ENCODE peak calls at places on chromosomes 1 and 21, in six cellular contexts. R is GM23338, X is body of pancreas, K is psoas muscle, O is adrenal gland, V is ovary. L is an unnamed sample. For H3K4me1, the result is how much of the 10 kb centered on the place peaks cover.

GRCh38 chr1:36134031-36134430 is 9.0 kb upstream of the COL8A2 start:
- DNase-seq in K (no peak), O (no peak), R (no peak), X (no peak), V (no peak), L (no peak)

GRCh38 chr1:50279622-50280320 is 143.5 kb downstream of the DMRTA2 start:
- DNase-seq in K (no peak), R (peak), O (no peak), X (no peak), V (no peak), L (peak)

GRCh38 chr1:151621351-151621750 is 9.5 kb downstream of the SNX27 start:
- DNase-seq in V (no peak), O (no peak), X (no peak), K (no peak), R (no peak), L (no peak)

GRCh38 chr1:54810144-54810942 is 9.2 kb upstream of the TTC22 start:
- DNase-seq in R (peak), K (peak), X (peak), O (peak), V (peak), L (no peak)

GRCh38 chr1:30462826-30463425 is 260.5 kb downstream of the MATN1 start:
- DNase-seq in O (no peak), K (no peak), R (no peak), V (peak), X (no peak), L (no peak)

GRCh38 chr1:171913385-171913784 is 72.1 kb downstream of the DNM3 start:
- DNase-seq in V (no peak), O (peak), X (peak), R (no peak), K (no peak), L (no peak)

GRCh38 chr1:150972417-150972940 is 2.2 kb downstream of the CERS2 start:
- DNase-seq in O (peak), V (no peak), X (peak), R (no peak), K (no peak), L (no peak)

GRCh38 chr1:39729030-39729429 is 9.7 kb upstream of the PPIE start:
- DNase-seq in K (no peak), O (no peak), R (no peak), V (no peak), X (no peak), L (no peak)

GRCh38 chr1:61518670-61519400 is 206.1 kb downstream of the TM2D1 start:
- DNase-seq in X (no peak), K (no peak), O (no peak), V (no peak), R (no peak), L (no peak)

GRCh38 chr1:222557148-222557547 is 9.2 kb upstream of the HHIPL2 start:
- DNase-seq in R (no peak), X (no peak), O (no peak), V (no peak), K (no peak), L (no peak)

GRCh38 chr1:160375788-160376524 is 9.1 kb downstream of the NHLH1 start:
- DNase-seq in X (no peak), K (no peak), R (peak), O (no peak), V (no peak), L (no peak)

GRCh38 chr1:1364266-1364665 is 5.9 kb upstream of the MXRA8 start:
- DNase-seq in R (no peak), K (no peak), O (no peak), V (no peak), X (no peak), L (peak)

GRCh38 chr1:205483372-205483771 is 21.1 kb upstream of the CDK18 start:
- DNase-seq in V (no peak), K (no peak), X (no peak), R (no peak), O (no peak), L (no peak)

GRCh38 chr1:27365372-27366112 is 1.2 kb downstream of the MAP3K6 start:
- DNase-seq in O (peak), K (peak), R (peak), V (peak), X (peak), L (peak)

GRCh38 chr1:109255097-109255651 is 5.8 kb downstream of the CELSR2 start:
- DNase-seq in V (peak), X (no peak), R (peak), O (no peak), K (no peak), L (no peak)
- TF ChIP-seq CTCF in V (no peak), X (no peak), R (peak), O (no peak), K (no peak), L (no peak)

GRCh38 chr1:12161324-12161661 is 5.5 kb upstream of the TNFRSF1B start:
- DNase-seq in V (no peak), R (no peak), K (no peak), O (no peak), X (no peak), L (no peak)
- H3K4me1 ChIP-seq in V (under half), R (under half), K (under half), O (under half), X (under half), L (under half)

GRCh38 chr1:24266398-24266941 is 52.7 kb upstream of the GRHL3 start:
- DNase-seq in K (peak), V (no peak), R (no peak), O (no peak), X (no peak), L (no peak)
- TF ChIP-seq CTCF in K (no peak), V (no peak), R (no peak), O (no peak), X (no peak), L (no peak)

GRCh38 chr1:208825305-208825704 is 581.1 kb upstream of the PLXNA2 start:
- DNase-seq in R (no peak), K (no peak), X (no peak), O (no peak), V (no peak), L (no peak)
- H3K4me1 ChIP-seq in R (under half), K (under half), X (under half), O (under half), V (under half), L (under half)

DNA sequence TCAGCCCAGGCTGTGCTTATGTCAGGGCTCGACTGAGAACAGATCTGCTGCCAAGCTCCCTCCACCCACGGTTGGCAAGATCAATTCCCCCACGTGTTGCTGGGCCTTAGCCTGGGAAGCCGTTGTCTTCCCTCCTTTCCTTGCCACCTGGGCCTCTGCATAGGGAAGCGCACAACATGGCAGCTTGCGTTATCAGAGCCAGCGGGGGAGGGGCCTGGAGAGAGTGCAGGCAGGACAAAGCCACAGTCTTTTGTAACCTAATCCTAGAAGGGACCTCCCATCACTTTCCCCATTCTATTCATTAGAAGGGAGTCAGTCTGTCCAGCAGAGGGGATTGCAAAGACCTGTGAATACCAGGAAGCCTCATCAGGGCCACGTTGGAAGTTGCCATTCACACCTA is 17.0 kb upstream of the IGSF21 start:
- DNase-seq in V (no peak), X (no peak), R (peak), O (no peak), K (no peak), L (no peak)
- TF ChIP-seq CTCF in V (no peak), X (no peak), R (no peak), O (no peak), K (no peak), L (no peak)

DNA sequence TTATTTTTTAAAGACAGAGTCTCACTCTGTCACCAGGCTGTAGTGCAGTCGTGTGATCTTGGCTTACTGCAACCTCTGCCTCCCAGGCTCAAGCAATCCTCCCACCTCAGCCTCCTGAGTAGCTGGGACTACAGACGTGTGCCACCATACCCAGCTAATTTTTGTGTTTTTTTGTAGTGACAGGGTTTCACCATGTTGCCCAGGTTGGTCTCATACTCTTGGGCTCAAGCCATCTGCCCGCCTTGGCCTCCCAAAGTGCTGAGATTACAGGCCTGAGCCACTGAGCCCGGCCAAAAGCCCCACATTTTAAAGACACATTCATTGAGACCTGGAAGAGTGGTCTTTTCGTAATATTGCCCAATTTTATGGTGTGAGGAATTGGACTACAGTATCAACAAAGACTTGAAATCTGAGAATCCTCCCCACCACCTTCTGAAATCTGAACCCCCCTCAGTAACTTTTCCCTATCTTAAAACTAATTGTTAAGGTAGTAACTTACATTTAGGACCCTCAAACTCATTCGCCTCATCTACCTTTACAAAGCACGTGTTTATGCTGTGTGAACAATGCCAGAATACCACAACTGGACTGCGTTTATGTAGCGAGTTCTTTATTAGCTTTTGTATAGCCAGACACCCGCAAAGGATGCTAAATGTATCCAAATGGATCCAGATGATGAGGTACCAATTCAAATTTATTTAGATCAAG is 2.7 kb downstream of the ERRFI1 start:
- DNase-seq in O (no peak), R (no peak), V (no peak), K (no peak), X (peak), L (no peak)
- H3K4me1 ChIP-seq in O (under half), R (half or more), V (under half), K (half or more), X (half or more), L (under half)

GRCh38 chr1:48996311-48996710 is 219.6 kb upstream of the BEND5 start:
- DNase-seq in X (no peak), K (no peak), O (no peak), R (no peak), V (no peak), L (no peak)

GRCh38 chr1:48999321-48999720 is 222.6 kb upstream of the BEND5 start:
- DNase-seq in O (no peak), X (no peak), K (no peak), V (no peak), R (no peak), L (no peak)
- TF ChIP-seq CTCF in O (no peak), X (no peak), K (no peak), V (no peak), R (no peak), L (no peak)

GRCh38 chr1:109913360-109913879 is 2.8 kb downstream of the CSF1 start:
- DNase-seq in K (no peak), O (no peak), V (no peak), X (no peak), R (no peak), L (no peak)
- H3K4me1 ChIP-seq in K (under half), O (under half), V (under half), X (under half), R (under half), L (under half)

GRCh38 chr21:15401331-15401730 is 328.5 kb upstream of the USP25 start:
- DNase-seq in K (no peak), X (no peak), R (no peak), O (no peak), V (no peak), L (no peak)

GRCh38 chr21:15410853-15411252 is 318.9 kb upstream of the USP25 start:
- DNase-seq in O (no peak), V (no peak), R (no peak), K (no peak), X (no peak), L (no peak)

GRCh38 chr21:15409031-15409430 is 320.8 kb upstream of the USP25 start:
- DNase-seq in K (no peak), R (no peak), X (no peak), O (no peak), V (no peak), L (no peak)

GRCh38 chr21:15408089-15408488 is 321.7 kb upstream of the USP25 start:
- DNase-seq in V (no peak), O (no peak), K (no peak), R (no peak), X (no peak), L (no peak)

DNA sequence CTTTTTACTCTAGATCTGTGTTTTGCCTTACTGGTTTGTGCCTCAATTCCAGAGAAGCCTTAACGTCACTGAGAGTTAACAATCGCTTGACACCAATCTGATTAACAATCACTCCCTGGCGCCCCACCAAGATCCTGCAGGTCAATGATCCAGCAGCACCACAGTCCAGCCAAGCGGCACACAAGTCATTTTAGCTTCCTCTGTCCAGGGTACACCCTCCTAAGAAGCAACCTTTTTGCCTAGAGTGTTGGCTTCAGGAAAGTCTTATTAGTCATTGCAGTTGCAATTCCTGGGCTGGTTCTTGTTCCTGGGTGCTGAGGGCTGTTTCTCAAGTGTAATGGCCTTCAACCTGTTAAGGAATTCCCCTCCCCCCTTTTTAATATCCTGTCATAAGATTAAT is 323.0 kb upstream of the USP25 start:
- DNase-seq in K (no peak), X (no peak), R (no peak), V (no peak), O (peak), L (no peak)
- TF ChIP-seq CTCF in K (no peak), X (no peak), R (no peak), V (no peak), O (no peak), L (no peak)